ENCODE peak calls at places on chromosome 16, in five cellular contexts. M, O, K, D and C are unnamed samples.

GRCh38 chr16:24539295-24539849 is at the start of gene RBBP6:
- DNase-seq in M (peak; percentile 96), O (peak; percentile 80), K (peak; percentile 94), D (peak; percentile 92), C (peak; percentile 92)

GRCh38 chr16:20803192-20803560 is 3.1 kb downstream of the ERI2 start:
- DNase-seq in M (no peak), O (no peak), K (no peak), D (no peak), C (no peak)

GRCh38 chr16:11087691-11088431 is 143.5 kb downstream of the CLEC16A start:
- DNase-seq in M (no peak), O (no peak), K (no peak), D (no peak), C (no peak)

GRCh38 chr16:17983847-17984639 is 352.5 kb downstream of the NPIPA8 start:
- DNase-seq in M (no peak), O (no peak), K (no peak), D (no peak), C (no peak)

GRCh38 chr16:64957246-64957645 is 164.6 kb downstream of the CDH11 start:
- DNase-seq in M (no peak), O (no peak), K (no peak), D (no peak), C (no peak)

GRCh38 chr16:10835281-10835931 is 16.8 kb upstream of the TVP23A start:
- DNase-seq in M (no peak), O (no peak), K (no peak), D (no peak), C (no peak)

GRCh38 chr16:6096931-6097665 is 999.5 kb upstream of the EEF2KMT start:
- DNase-seq in M (no peak), O (no peak), K (no peak), D (no peak), C (no peak)

GRCh38 chr16:2799852-2800226 is 1.6 kb downstream of the PRSS41 start:
- DNase-seq in M (no peak), O (no peak), K (no peak), D (no peak), C (no peak)

GRCh38 chr16:23464196-23464595 is 11.2 kb upstream of the COG7 start:
- DNase-seq in M (no peak), O (no peak), K (no peak), D (no peak), C (no peak)

GRCh38 chr16:55264949-55265348 is 59.1 kb upstream of the IRX6 start:
- DNase-seq in M (no peak), O (no peak), K (no peak), D (no peak), C (no peak)

GRCh38 chr16:81868057-81868748 is 89.1 kb downstream of the PLCG2 start:
- DNase-seq in M (no peak), O (no peak), K (no peak), D (no peak), C (no peak)

GRCh38 chr16:27742333-27742732 is 192.4 kb downstream of the KATNIP start:
- DNase-seq in M (no peak), O (no peak), K (no peak), D (no peak), C (no peak)

GRCh38 chr16:81457326-81458133 is 12.9 kb downstream of the CMIP start:
- DNase-seq in M (no peak), O (no peak), K (no peak), D (no peak), C (no peak)

GRCh38 chr16:76428858-76429257 is 151.7 kb downstream of the CNTNAP4 start:
- DNase-seq in M (no peak), O (no peak), K (no peak), D (no peak), C (no peak)

GRCh38 chr16:24729967-24730815 is 740 bp downstream of the TNRC6A start:
- DNase-seq in M (peak; percentile 30), O (no peak), K (peak; percentile 21), D (peak; percentile 37), C (peak; percentile 39)

GRCh38 chr16:70750893-70751467 is 50.0 kb downstream of the VAC14 start:
- DNase-seq in M (peak; percentile 27), O (peak; percentile 51), K (no peak), D (no peak), C (no peak)

GRCh38 chr16:8720967-8721692 is 46.7 kb downstream of the ABAT start:
- DNase-seq in M (no peak), O (no peak), K (no peak), D (no peak), C (no peak)

GRCh38 chr16:74898667-74899066 is 86.3 kb downstream of the WDR59 start:
- DNase-seq in M (no peak), O (no peak), K (no peak), D (no peak), C (no peak)

GRCh38 chr16:28925386-28926228 is 569 bp upstream of the RABEP2 start:
- DNase-seq in M (no peak), O (peak; percentile 31), K (peak; percentile 46), D (peak; percentile 80), C (peak; percentile 89)

GRCh38 chr16:22188595-22189442 is 17.3 kb upstream of the EEF2K start:
- DNase-seq in M (peak; percentile 59), O (peak; percentile 21), K (peak; percentile 49), D (peak; percentile 61), C (peak; percentile 63)

GRCh38 chr16:4660454-4661007 is 32.8 kb upstream of the NUDT16L1 start:
- DNase-seq in M (no peak), O (no peak), K (no peak), D (peak; percentile 83), C (peak; percentile 77)

GRCh38 chr16:81127051-81127450 is 30.9 kb upstream of the GCSH start:
- DNase-seq in M (no peak), O (no peak), K (no peak), D (no peak), C (no peak)

GRCh38 chr16:57882797-57883196 is 80.5 kb upstream of the KIFC3 start:
- DNase-seq in M (no peak), O (no peak), K (no peak), D (no peak), C (no peak)
- TF ChIP-seq CTCF in M (no peak), O (no peak), K (no peak), D (no peak), C (no peak)

DNA sequence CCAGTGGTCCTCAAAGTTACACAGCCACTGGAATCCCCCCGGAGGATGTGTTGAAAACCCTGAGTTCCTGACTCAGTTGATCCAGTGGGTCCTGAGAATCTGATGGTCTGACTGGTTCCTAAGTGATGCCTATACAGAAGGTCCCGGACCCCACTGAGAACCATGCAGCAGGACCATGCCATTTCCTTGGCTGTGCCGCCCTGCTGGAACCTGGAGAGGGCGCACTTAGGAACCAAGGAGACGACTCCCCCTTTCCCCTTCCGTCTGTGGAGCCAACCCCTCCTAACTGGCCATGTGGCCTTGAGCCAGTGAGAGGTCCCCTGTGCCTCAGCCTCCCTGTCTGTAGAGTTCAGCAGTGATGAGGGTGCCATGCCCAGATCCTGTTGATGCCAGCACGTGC is 22.0 kb downstream of the C16orf74 start:
- DNase-seq in M (peak; percentile 37), O (no peak), K (no peak), D (no peak), C (no peak)
- TF ChIP-seq CTCF in M (peak; percentile 38), O (no peak), K (no peak), D (no peak), C (peak; percentile 37)

GRCh38 chr16:50314665-50315064 is 48.3 kb downstream of the ADCY7 start:
- DNase-seq in M (no peak), O (no peak), K (no peak), D (peak; percentile 3), C (no peak)

GRCh38 chr16:50316102-50316847 is 49.9 kb downstream of the ADCY7 start:
- DNase-seq in M (no peak), O (no peak), K (no peak), D (no peak), C (no peak)

GRCh38 chr16:50315346-50315997 is 49.1 kb downstream of the ADCY7 start:
- DNase-seq in M (no peak), O (no peak), K (no peak), D (peak; percentile 5), C (no peak)

GRCh38 chr16:50318796-50319578 is 49.8 kb downstream of the BRD7 start:
- DNase-seq in M (no peak), O (no peak), K (no peak), D (no peak), C (no peak)

GRCh38 chr16:50316848-50317630 is 50.7 kb downstream of the ADCY7 start:
- DNase-seq in M (no peak), O (no peak), K (no peak), D (no peak), C (no peak)
- TF ChIP-seq CTCF in M (no peak), O (no peak), K (no peak), D (no peak), C (no peak)

GRCh38 chr16:56580391-56581048 is 8.8 kb upstream of the MT3 start:
- DNase-seq in M (no peak), O (no peak), K (no peak), D (no peak), C (no peak)
- TF ChIP-seq CTCF in M (no peak), O (no peak), K (no peak), D (peak; percentile 15), C (no peak)

DNA sequence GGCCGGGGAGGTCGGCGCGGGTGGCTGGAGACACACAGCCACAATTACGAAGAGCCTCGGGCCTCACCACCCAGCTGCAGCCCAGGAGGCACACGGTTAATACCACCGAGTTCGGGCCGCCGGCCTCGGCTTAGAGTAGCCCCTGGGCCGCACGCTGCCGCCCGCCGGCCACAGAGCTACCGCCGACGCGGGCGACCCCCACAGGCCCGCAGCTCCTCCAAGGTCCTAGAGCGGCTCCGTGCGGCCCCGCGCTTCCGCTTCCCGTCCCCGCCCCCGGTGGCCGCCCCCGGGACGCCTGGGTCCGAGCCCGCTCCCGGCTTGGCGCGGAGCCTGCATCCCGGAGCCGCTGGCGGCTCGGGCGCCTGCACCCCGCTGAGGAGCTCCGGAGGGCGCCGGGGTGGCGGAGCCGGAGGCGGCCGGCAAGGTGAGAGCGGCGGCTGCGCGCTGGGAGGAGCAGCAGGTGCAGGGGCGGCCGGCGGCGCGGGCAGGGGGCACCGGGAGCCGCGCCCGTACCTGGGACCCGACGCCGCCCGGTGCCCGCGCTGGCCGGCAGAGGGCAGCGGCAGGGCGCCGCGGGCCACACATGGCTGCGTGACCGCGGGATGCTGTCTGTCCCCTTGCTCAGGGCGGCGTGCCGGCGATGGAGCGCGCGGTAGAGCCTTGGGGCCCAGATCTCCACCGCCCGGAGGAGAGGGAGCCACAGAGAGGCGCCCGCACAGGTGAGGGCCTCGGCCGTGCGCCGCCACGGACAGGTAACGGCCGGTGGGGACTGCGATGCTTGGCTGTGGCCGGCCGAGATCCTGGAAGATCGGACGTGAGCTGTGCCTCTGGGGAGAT is at the start of gene ZNF48:
- DNase-seq in M (peak; percentile 80), O (no peak), K (peak; percentile 64), D (peak; percentile 64), C (peak; percentile 65)
- TF ChIP-seq CTCF in M (peak; percentile 41), O (peak; percentile 6), K (peak; percentile 19), D (no peak), C (peak; percentile 32)

DNA sequence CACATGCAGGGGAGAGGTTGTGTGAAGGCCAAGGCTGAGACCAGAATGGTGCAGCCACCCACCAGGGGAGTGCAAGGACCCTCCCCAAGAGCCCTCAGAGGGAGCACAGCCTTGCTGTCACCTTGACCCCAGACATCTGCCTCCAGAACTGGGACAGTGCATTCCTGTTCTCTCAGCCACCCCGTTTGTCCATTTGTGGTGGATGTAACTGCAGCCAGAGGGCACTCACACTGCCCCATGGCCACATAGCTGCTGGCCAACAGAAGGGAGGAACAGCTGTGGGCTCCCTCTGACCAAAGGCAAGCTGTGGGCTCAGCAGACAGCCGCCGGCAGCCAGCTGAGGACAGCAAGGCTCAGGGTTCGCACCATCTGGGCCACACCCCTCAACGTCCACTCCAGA is 49.8 kb upstream of the KLHDC4 start:
- DNase-seq in M (no peak), O (no peak), K (no peak), D (no peak), C (no peak)
- TF ChIP-seq CTCF in M (no peak), O (no peak), K (no peak), D (no peak), C (no peak)